ENCODE peak calls at places on chromosomes 7 and 10, in ten cellular contexts. H is aorta; K is GM23248; R is K562; L is osteoblast; I is CD8-positive, alpha-beta T cell; X is heart left ventricle; M is lung; W is right cardiac atrium; O is body of pancreas. Z is an unnamed sample. For H3K4me1 and H3K9me3, the result is how much of the 10 kb centered on the place peaks cover.

GRCh38 chr10:74094231-74094630 is 56.4 kb downstream of the AP3M1 start:
- DNase-seq in H (no peak), K (no peak), R (no peak), L (no peak), I (no peak), X (no peak), M (no peak), W (no peak), O (no peak), Z (no peak)

GRCh38 chr7:77281780-77282478 is 82.3 kb upstream of the FGL2 start:
- DNase-seq in H (peak), K (no peak), R (no peak), L (no peak), I (no peak), X (no peak), M (no peak), W (peak), O (no peak), Z (no peak)

GRCh38 chr7:150595361-150595760 is 28.2 kb downstream of the GIMAP4 start:
- DNase-seq in H (no peak), K (no peak), R (no peak), L (no peak), I (no peak), X (no peak), M (no peak), W (no peak), O (no peak), Z (no peak)

GRCh38 chr10:61733358-61733940 is 70.7 kb downstream of the CABCOCO1 start:
- DNase-seq in H (no peak), K (peak), R (peak), L (peak), I (no peak), X (peak), M (no peak), W (no peak), O (no peak), Z (no peak)

GRCh38 chr7:114081606-114082425 is 163.0 kb upstream of the PPP1R3A start:
- DNase-seq in H (no peak), K (peak), R (no peak), L (peak), I (no peak), X (no peak), M (no peak), W (no peak), O (no peak), Z (peak)

GRCh38 chr7:140283472-140283871 is 106.7 kb upstream of the KDM7A start:
- DNase-seq in H (no peak), K (no peak), R (no peak), L (no peak), I (no peak), X (no peak), M (no peak), W (no peak), O (no peak), Z (no peak)

GRCh38 chr7:112272921-112273561 is 66.5 kb downstream of the ZNF277 start:
- DNase-seq in H (peak), K (peak), R (no peak), L (no peak), I (no peak), X (no peak), M (no peak), W (peak), O (no peak), Z (peak)

GRCh38 chr10:34333513-34333912 is 481.6 kb downstream of the PARD3 start:
- DNase-seq in H (no peak), K (no peak), R (no peak), L (no peak), I (no peak), X (no peak), M (no peak), W (no peak), O (no peak), Z (no peak)

GRCh38 chr10:119270893-119271361 is 63.6 kb downstream of the GRK5 start:
- DNase-seq in H (peak), K (no peak), R (peak), L (no peak), I (peak), X (peak), M (peak), W (peak), O (peak), Z (peak)

GRCh38 chr10:119267384-119267783 is 60.0 kb downstream of the GRK5 start:
- DNase-seq in H (no peak), K (no peak), R (no peak), L (no peak), I (no peak), X (no peak), M (no peak), W (no peak), O (no peak), Z (no peak)

GRCh38 chr10:119268428-119268827 is 61.1 kb downstream of the GRK5 start:
- DNase-seq in H (no peak), K (no peak), R (no peak), L (no peak), I (no peak), X (no peak), M (no peak), W (no peak), O (no peak), Z (no peak)

GRCh38 chr10:119269737-119270136 is 62.4 kb downstream of the GRK5 start:
- DNase-seq in H (peak), K (no peak), R (no peak), L (no peak), I (no peak), X (no peak), M (no peak), W (peak), O (no peak), Z (peak)

DNA sequence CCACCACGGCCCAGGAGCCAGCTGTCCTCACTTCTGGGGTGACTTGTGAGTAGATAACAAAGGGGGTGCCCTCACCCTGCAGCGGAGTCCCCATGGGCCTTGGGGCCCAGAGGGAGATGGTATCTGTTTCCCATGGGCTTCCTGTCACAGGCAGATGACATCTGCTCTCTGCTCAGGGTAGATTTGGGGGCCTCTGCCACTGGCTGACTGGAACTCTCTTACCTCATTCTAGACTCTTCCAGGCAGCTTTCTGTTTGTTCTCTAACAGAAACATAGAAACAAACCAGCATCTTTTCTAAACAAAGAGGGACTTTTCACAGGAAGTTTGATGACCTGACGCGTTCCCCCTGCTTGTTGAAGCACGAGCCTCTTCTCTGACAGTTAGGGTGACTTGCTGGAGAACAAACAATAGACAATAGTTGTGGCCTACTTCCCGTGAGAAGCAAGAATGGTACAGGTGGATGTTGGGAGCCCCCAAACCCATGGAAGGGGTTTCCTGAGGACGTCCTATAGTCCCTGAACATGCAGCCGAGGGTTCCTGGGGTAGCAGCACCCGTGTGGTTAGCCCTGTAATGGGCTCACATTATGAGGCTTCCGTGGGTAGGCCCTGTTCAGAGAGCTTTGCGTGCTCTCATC is 61.6 kb downstream of the GRK5 start:
- DNase-seq in H (peak), K (no peak), R (no peak), L (no peak), I (peak), X (peak), M (no peak), W (peak), O (no peak), Z (no peak)
- H3K4me1 ChIP-seq in H (under half), K (under half), R (under half), L (under half), I (under half), X (half or more), M (half or more), W (under half), O (under half), Z (under half)

DNA sequence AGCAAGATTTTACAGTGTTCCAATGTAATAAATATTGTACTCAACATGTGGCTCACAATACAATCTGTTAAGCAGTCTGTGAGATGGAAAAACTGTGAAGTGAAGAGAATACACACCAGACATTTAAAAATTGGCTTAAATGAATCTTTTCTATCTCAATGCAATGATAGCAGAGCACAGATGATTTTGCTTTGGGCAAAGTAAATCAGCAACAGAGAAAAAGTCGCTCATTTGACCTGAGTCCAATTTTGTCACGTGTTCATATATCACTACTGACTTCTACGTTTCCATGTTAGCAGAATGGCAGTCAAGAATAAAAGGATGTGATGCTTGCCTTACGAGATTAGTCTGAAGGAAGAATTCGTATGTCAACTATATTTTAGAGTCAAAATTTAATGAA is 506.7 kb downstream of the POM121L12 start:
- DNase-seq in H (no peak), K (no peak), R (no peak), L (no peak), I (no peak), X (no peak), M (no peak), W (no peak), O (no peak), Z (no peak)
- H3K9me3 ChIP-seq in H (under half), K (under half), R (under half), L (under half), I (under half), X (under half), M (under half), W (under half), O (under half), Z (under half)

DNA sequence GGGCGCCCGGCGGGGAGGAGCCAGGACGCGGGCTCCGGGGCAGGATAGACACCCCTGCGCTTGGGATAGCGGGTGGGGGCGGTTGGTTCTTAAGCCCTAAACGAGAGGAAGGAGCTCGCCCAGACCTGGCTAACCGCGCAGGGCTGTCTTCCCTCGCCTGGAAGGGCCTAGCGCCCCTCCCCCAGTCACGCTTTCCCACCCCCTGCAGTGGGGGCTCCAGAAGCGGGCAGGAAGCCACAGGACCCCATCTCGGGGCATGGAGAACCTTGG is 6.5 kb downstream of the SHH start:
- DNase-seq in H (peak), K (no peak), R (no peak), L (no peak), I (no peak), X (no peak), M (no peak), W (peak), O (no peak), Z (no peak)
- H3K4me1 ChIP-seq in H (under half), K (under half), R (under half), L (under half), I (under half), X (half or more), M (under half), W (under half), O (half or more), Z (under half)

DNA sequence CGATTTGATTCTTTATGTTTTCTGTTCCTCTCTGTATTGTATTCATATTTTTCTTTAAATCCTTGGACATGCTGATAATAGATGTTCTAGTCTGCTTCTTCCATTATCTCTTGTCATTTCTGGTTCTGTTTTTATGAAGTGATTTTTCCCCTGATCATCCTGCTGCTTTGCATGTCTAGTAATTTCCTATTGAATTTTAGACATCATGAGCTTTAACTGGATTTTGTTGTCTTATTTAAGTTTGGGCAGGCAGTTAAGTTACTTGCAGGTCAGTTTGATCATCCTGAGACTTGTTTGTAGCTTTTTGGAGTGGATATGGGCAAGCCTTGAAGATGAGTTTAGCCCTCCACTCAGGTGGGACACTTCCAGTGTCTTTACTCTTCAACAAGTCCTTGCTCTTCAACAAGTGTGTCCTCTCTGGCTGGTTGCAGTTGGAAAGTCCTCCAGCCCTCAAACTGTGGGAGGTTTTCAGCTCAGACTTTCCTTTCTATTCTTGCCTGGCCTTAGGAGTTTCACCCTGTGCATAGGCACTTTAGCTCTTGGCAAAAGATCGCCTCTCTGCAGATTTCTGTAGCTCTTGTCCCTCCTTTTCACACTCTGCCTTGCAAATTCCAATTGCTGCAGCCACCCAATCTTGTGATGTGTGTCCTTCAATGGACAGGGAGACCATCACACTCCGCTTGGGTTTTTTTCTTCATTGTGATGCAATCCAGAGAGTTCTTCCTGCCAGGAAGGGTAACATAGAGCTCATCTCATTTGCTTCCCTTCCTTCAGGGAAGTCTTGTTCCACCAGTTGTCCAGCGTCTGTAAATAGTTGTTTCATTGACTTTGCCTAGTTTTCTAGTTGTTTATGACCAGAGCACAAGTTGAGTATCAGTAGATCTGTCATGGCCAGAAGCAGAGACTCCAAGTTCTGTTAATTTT is 197.2 kb upstream of the SH2B2 start:
- DNase-seq in H (no peak), K (no peak), R (no peak), L (peak), I (no peak), X (no peak), M (no peak), W (no peak), O (no peak), Z (no peak)
- H3K9me3 ChIP-seq in H (under half), K (under half), R (under half), L (under half), I (under half), X (under half), M (under half), W (under half), O (under half), Z (under half)

DNA sequence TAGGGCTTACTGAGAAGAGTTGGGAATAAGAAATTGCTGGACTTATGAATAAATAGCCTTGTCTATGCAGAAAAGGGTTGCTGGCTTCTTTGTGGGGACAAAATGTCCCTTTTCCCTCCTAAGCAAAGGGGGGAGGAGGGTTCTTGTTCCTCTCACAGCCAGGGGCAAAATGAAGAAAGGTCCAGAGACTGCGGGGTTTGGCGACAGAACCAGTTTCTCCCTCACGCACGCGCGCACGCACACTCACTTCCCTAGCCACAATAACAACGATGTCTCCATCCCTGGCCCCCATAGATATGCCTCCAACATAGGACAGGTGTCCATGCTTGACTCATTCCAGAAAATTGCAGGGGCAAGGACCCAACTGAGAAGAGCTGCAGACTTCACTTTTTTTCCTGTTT is 3.3 kb downstream of the ZMIZ1 start:
- DNase-seq in H (no peak), K (no peak), R (no peak), L (peak), I (no peak), X (no peak), M (no peak), W (peak), O (no peak), Z (no peak)
- H3K4me1 ChIP-seq in H (under half), K (under half), R (half or more), L (half or more), I (under half), X (half or more), M (under half), W (under half), O (half or more), Z (half or more)

GRCh38 chr10:5155951-5156350 is 29.0 kb downstream of the AKR1C8 start:
- DNase-seq in H (no peak), K (no peak), R (no peak), L (no peak), I (no peak), X (no peak), M (no peak), W (no peak), O (no peak), Z (no peak)
- H3K9me3 ChIP-seq in H (under half), K (under half), R (under half), L (under half), I (under half), X (under half), M (under half), W (under half), O (under half), Z (under half)

GRCh38 chr7:104444019-104444418 is 115.6 kb downstream of the LHFPL3 start:
- DNase-seq in H (no peak), K (no peak), R (no peak), L (no peak), I (no peak), X (no peak), M (no peak), W (no peak), O (no peak), Z (no peak)
- H3K4me1 ChIP-seq in H (under half), K (under half), R (under half), L (under half), I (under half), X (under half), M (under half), W (under half), O (under half), Z (under half)

DNA sequence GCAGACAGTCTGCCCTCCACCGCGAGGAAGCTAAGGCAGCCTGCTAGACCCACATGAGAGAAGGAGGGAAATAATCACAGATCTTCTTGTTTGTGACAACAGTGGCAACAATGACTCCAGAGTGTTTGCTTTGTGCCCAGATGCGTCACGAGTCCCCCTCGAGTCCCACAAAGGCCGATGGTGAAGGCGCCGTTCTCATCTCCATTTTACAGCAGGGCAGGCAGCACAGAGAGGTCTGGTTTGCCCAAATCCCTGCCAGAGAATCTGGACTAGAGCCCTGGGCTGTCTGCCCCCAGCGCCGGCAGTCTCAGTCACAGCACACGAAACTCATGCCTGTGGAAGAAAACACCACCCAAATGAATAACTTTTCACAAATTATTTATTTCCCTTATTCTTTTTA is 38.1 kb downstream of the KIAA1549 start:
- DNase-seq in H (no peak), K (no peak), R (no peak), L (no peak), I (no peak), X (no peak), M (no peak), W (no peak), O (no peak), Z (no peak)
- H3K9me3 ChIP-seq in H (under half), K (under half), R (under half), L (under half), I (under half), X (under half), M (under half), W (under half), O (under half), Z (under half)

GRCh38 chr10:26472440-26472778 is 34.3 kb downstream of the APBB1IP start:
- DNase-seq in H (no peak), K (no peak), R (no peak), L (no peak), I (no peak), X (no peak), M (no peak), W (no peak), O (no peak), Z (no peak)
- H3K4me1 ChIP-seq in H (under half), K (half or more), R (under half), L (under half), I (half or more), X (under half), M (under half), W (under half), O (under half), Z (under half)

Z was measured in mucosa of descending colon.